ENCODE peak calls at places on chromosomes 16 and 17, in eight cellular contexts. One of them, this sample, is unnamed.

GRCh38 chr16:58366247-58367031 is 25.8 kb upstream of the GINS3 start:
- DNase-seq in pancreas: no peak
- DNase-seq in DND-41: no peak
- DNase-seq in stomach: no peak
- DNase-seq in body of pancreas: no peak
- DNase-seq in activated CD8-positive, alpha-beta T cell treated with anti-CD3 and anti-CD28 coated beads for 36 hours: no peak
- DNase-seq in uterus: no peak
- DNase-seq in activated B cell treated with CpG ODN at 0.5 μM for 24 hours: no peak
- DNase-seq in this sample: no peak

GRCh38 chr16:74726736-74727135 is 26.1 kb upstream of the MLKL start:
- DNase-seq in pancreas: no peak
- DNase-seq in DND-41: peak
- DNase-seq in stomach: no peak
- DNase-seq in body of pancreas: no peak
- DNase-seq in activated CD8-positive, alpha-beta T cell treated with anti-CD3 and anti-CD28 coated beads for 36 hours: peak
- DNase-seq in uterus: no peak
- DNase-seq in activated B cell treated with CpG ODN at 0.5 μM for 24 hours: no peak
- DNase-seq in this sample: no peak

GRCh38 chr17:38676706-38677504 is 2.1 kb upstream of the EPOP start:
- DNase-seq in pancreas: peak
- DNase-seq in DND-41: peak
- DNase-seq in stomach: peak
- DNase-seq in body of pancreas: peak
- DNase-seq in activated CD8-positive, alpha-beta T cell treated with anti-CD3 and anti-CD28 coated beads for 36 hours: peak
- DNase-seq in uterus: peak
- DNase-seq in activated B cell treated with CpG ODN at 0.5 μM for 24 hours: peak
- DNase-seq in this sample: peak

GRCh38 chr16:53053967-53054669 is 673 bp upstream of the CHD9 start:
- DNase-seq in pancreas: peak
- DNase-seq in DND-41: peak
- DNase-seq in stomach: peak
- DNase-seq in body of pancreas: peak
- DNase-seq in activated CD8-positive, alpha-beta T cell treated with anti-CD3 and anti-CD28 coated beads for 36 hours: peak
- DNase-seq in uterus: peak
- DNase-seq in activated B cell treated with CpG ODN at 0.5 μM for 24 hours: no peak
- DNase-seq in this sample: peak

GRCh38 chr16:57940382-57940966 is 30.5 kb downstream of the CNGB1 start:
- DNase-seq in pancreas: no peak
- DNase-seq in DND-41: no peak
- DNase-seq in stomach: no peak
- DNase-seq in body of pancreas: no peak
- DNase-seq in activated CD8-positive, alpha-beta T cell treated with anti-CD3 and anti-CD28 coated beads for 36 hours: no peak
- DNase-seq in uterus: no peak
- DNase-seq in activated B cell treated with CpG ODN at 0.5 μM for 24 hours: no peak
- DNase-seq in this sample: no peak

GRCh38 chr16:11136600-11136999 is 119.4 kb downstream of the SOCS1 start:
- DNase-seq in pancreas: peak
- DNase-seq in DND-41: peak
- DNase-seq in stomach: no peak
- DNase-seq in body of pancreas: peak
- DNase-seq in activated CD8-positive, alpha-beta T cell treated with anti-CD3 and anti-CD28 coated beads for 36 hours: no peak
- DNase-seq in uterus: no peak
- DNase-seq in activated B cell treated with CpG ODN at 0.5 μM for 24 hours: no peak
- DNase-seq in this sample: no peak

GRCh38 chr17:2366747-2367494 is 29.6 kb downstream of the SGSM2 start:
- DNase-seq in pancreas: no peak
- DNase-seq in DND-41: no peak
- DNase-seq in stomach: no peak
- DNase-seq in body of pancreas: no peak
- DNase-seq in activated CD8-positive, alpha-beta T cell treated with anti-CD3 and anti-CD28 coated beads for 36 hours: no peak
- DNase-seq in uterus: no peak
- DNase-seq in activated B cell treated with CpG ODN at 0.5 μM for 24 hours: no peak
- DNase-seq in this sample: no peak

GRCh38 chr16:81797443-81797842 is 18.4 kb downstream of the PLCG2 start:
- DNase-seq in pancreas: no peak
- DNase-seq in DND-41: no peak
- DNase-seq in stomach: no peak
- DNase-seq in body of pancreas: no peak
- DNase-seq in activated CD8-positive, alpha-beta T cell treated with anti-CD3 and anti-CD28 coated beads for 36 hours: peak
- DNase-seq in uterus: no peak
- DNase-seq in activated B cell treated with CpG ODN at 0.5 μM for 24 hours: peak
- DNase-seq in this sample: peak

GRCh38 chr17:4073983-4074830 is 68.6 kb downstream of the ZZEF1 start:
- DNase-seq in pancreas: no peak
- DNase-seq in DND-41: no peak
- DNase-seq in stomach: peak
- DNase-seq in body of pancreas: no peak
- DNase-seq in activated CD8-positive, alpha-beta T cell treated with anti-CD3 and anti-CD28 coated beads for 36 hours: no peak
- DNase-seq in uterus: no peak
- DNase-seq in activated B cell treated with CpG ODN at 0.5 μM for 24 hours: peak
- DNase-seq in this sample: peak

GRCh38 chr17:77769762-77770161 is 188.7 kb upstream of the TNRC6C start:
- DNase-seq in pancreas: no peak
- DNase-seq in DND-41: no peak
- DNase-seq in stomach: no peak
- DNase-seq in body of pancreas: no peak
- DNase-seq in activated CD8-positive, alpha-beta T cell treated with anti-CD3 and anti-CD28 coated beads for 36 hours: no peak
- DNase-seq in uterus: no peak
- DNase-seq in activated B cell treated with CpG ODN at 0.5 μM for 24 hours: no peak
- DNase-seq in this sample: no peak

GRCh38 chr16:84755004-84755672 is 55.3 kb downstream of the USP10 start:
- DNase-seq in pancreas: no peak
- DNase-seq in DND-41: no peak
- DNase-seq in stomach: no peak
- DNase-seq in body of pancreas: no peak
- DNase-seq in activated CD8-positive, alpha-beta T cell treated with anti-CD3 and anti-CD28 coated beads for 36 hours: no peak
- DNase-seq in uterus: no peak
- DNase-seq in activated B cell treated with CpG ODN at 0.5 μM for 24 hours: no peak
- DNase-seq in this sample: no peak

GRCh38 chr17:1590747-1591473 is 28.3 kb upstream of the PITPNA start:
- DNase-seq in pancreas: no peak
- DNase-seq in DND-41: no peak
- DNase-seq in stomach: no peak
- DNase-seq in body of pancreas: no peak
- DNase-seq in activated CD8-positive, alpha-beta T cell treated with anti-CD3 and anti-CD28 coated beads for 36 hours: no peak
- DNase-seq in uterus: no peak
- DNase-seq in activated B cell treated with CpG ODN at 0.5 μM for 24 hours: no peak
- DNase-seq in this sample: no peak

GRCh38 chr16:57175896-57176295 is 9.9 kb downstream of the PSME3IP1 start:
- DNase-seq in pancreas: no peak
- DNase-seq in DND-41: no peak
- DNase-seq in stomach: no peak
- DNase-seq in body of pancreas: no peak
- DNase-seq in activated CD8-positive, alpha-beta T cell treated with anti-CD3 and anti-CD28 coated beads for 36 hours: no peak
- DNase-seq in uterus: no peak
- DNase-seq in activated B cell treated with CpG ODN at 0.5 μM for 24 hours: no peak
- DNase-seq in this sample: no peak

GRCh38 chr17:36869856-36870617 is 67.2 kb upstream of the LHX1 start:
- DNase-seq in pancreas: no peak
- DNase-seq in DND-41: no peak
- DNase-seq in stomach: no peak
- DNase-seq in body of pancreas: no peak
- DNase-seq in activated CD8-positive, alpha-beta T cell treated with anti-CD3 and anti-CD28 coated beads for 36 hours: no peak
- DNase-seq in uterus: no peak
- DNase-seq in activated B cell treated with CpG ODN at 0.5 μM for 24 hours: no peak
- DNase-seq in this sample: no peak

GRCh38 chr17:8066841-8067775 is 20.4 kb downstream of the ALOX12B start:
- DNase-seq in pancreas: peak
- DNase-seq in DND-41: no peak
- DNase-seq in stomach: no peak
- DNase-seq in body of pancreas: no peak
- DNase-seq in activated CD8-positive, alpha-beta T cell treated with anti-CD3 and anti-CD28 coated beads for 36 hours: no peak
- DNase-seq in uterus: no peak
- DNase-seq in activated B cell treated with CpG ODN at 0.5 μM for 24 hours: no peak
- DNase-seq in this sample: no peak

GRCh38 chr16:78249832-78250231 is 150.4 kb downstream of the WWOX start:
- DNase-seq in pancreas: no peak
- DNase-seq in DND-41: no peak
- DNase-seq in stomach: no peak
- DNase-seq in body of pancreas: peak
- DNase-seq in activated CD8-positive, alpha-beta T cell treated with anti-CD3 and anti-CD28 coated beads for 36 hours: no peak
- DNase-seq in uterus: no peak
- DNase-seq in activated B cell treated with CpG ODN at 0.5 μM for 24 hours: no peak
- DNase-seq in this sample: no peak

GRCh38 chr17:31309525-31309924 is 4.3 kb downstream of the EVI2B start:
- DNase-seq in pancreas: no peak
- DNase-seq in DND-41: no peak
- DNase-seq in stomach: no peak
- DNase-seq in body of pancreas: no peak
- DNase-seq in activated CD8-positive, alpha-beta T cell treated with anti-CD3 and anti-CD28 coated beads for 36 hours: no peak
- DNase-seq in uterus: no peak
- DNase-seq in activated B cell treated with CpG ODN at 0.5 μM for 24 hours: no peak
- DNase-seq in this sample: peak

GRCh38 chr16:72468582-72468981 is 296.6 kb upstream of the PMFBP1 start:
- DNase-seq in pancreas: no peak
- DNase-seq in DND-41: no peak
- DNase-seq in stomach: no peak
- DNase-seq in body of pancreas: no peak
- DNase-seq in activated CD8-positive, alpha-beta T cell treated with anti-CD3 and anti-CD28 coated beads for 36 hours: no peak
- DNase-seq in uterus: no peak
- DNase-seq in activated B cell treated with CpG ODN at 0.5 μM for 24 hours: no peak
- DNase-seq in this sample: no peak

GRCh38 chr17:40422990-40423611 is 5.4 kb upstream of the TOP2A start:
- DNase-seq in pancreas: no peak
- DNase-seq in DND-41: no peak
- DNase-seq in stomach: no peak
- DNase-seq in body of pancreas: no peak
- DNase-seq in activated CD8-positive, alpha-beta T cell treated with anti-CD3 and anti-CD28 coated beads for 36 hours: no peak
- DNase-seq in uterus: no peak
- DNase-seq in activated B cell treated with CpG ODN at 0.5 μM for 24 hours: no peak
- DNase-seq in this sample: no peak
- TF ChIP-seq CTCF in pancreas: no peak
- TF ChIP-seq CTCF in DND-41: peak
- TF ChIP-seq CTCF in stomach: no peak
- TF ChIP-seq CTCF in body of pancreas: no peak
- TF ChIP-seq CTCF in activated CD8-positive, alpha-beta T cell treated with anti-CD3 and anti-CD28 coated beads for 36 hours: no peak
- TF ChIP-seq CTCF in uterus: no peak
- TF ChIP-seq CTCF in activated B cell treated with CpG ODN at 0.5 μM for 24 hours: no peak
- TF ChIP-seq CTCF in this sample: no peak

DNA sequence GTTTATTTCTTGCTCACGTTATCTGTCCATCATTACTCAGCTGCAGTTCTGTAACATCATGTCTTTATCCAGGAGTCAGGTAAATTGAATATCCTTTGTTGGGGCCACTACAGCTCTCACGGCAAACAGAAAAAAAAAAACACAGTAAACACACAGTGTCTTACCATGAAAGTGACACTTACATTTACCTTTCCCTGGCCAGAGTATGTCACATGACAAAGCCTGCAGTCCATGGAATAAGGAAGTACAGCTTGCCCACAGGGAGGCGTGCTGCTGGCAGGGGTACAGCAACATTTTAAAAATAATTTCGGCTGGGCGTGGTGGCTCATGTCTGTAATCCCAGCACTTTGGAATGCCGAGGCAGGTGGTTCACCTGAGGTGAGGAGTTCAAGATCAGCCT is 85.7 kb upstream of the HS3ST4 start:
- DNase-seq in pancreas: no peak
- DNase-seq in DND-41: no peak
- DNase-seq in stomach: no peak
- DNase-seq in body of pancreas: no peak
- DNase-seq in activated CD8-positive, alpha-beta T cell treated with anti-CD3 and anti-CD28 coated beads for 36 hours: no peak
- DNase-seq in uterus: no peak
- DNase-seq in activated B cell treated with CpG ODN at 0.5 μM for 24 hours: no peak
- DNase-seq in this sample: no peak
- TF ChIP-seq CTCF in pancreas: no peak
- TF ChIP-seq CTCF in DND-41: no peak
- TF ChIP-seq CTCF in stomach: no peak
- TF ChIP-seq CTCF in body of pancreas: no peak
- TF ChIP-seq CTCF in activated CD8-positive, alpha-beta T cell treated with anti-CD3 and anti-CD28 coated beads for 36 hours: no peak
- TF ChIP-seq CTCF in uterus: no peak
- TF ChIP-seq CTCF in activated B cell treated with CpG ODN at 0.5 μM for 24 hours: no peak
- TF ChIP-seq CTCF in this sample: no peak

GRCh38 chr17:6470146-6470718 is 26.0 kb downstream of the PIMREG start:
- DNase-seq in pancreas: no peak
- DNase-seq in DND-41: no peak
- DNase-seq in stomach: no peak
- DNase-seq in body of pancreas: no peak
- DNase-seq in activated CD8-positive, alpha-beta T cell treated with anti-CD3 and anti-CD28 coated beads for 36 hours: no peak
- DNase-seq in uterus: no peak
- DNase-seq in activated B cell treated with CpG ODN at 0.5 μM for 24 hours: no peak
- DNase-seq in this sample: no peak

GRCh38 chr17:6473128-6473767 is 29.0 kb downstream of the PIMREG start:
- DNase-seq in pancreas: peak
- DNase-seq in DND-41: peak
- DNase-seq in stomach: peak
- DNase-seq in body of pancreas: peak
- DNase-seq in activated CD8-positive, alpha-beta T cell treated with anti-CD3 and anti-CD28 coated beads for 36 hours: peak
- DNase-seq in uterus: peak
- DNase-seq in activated B cell treated with CpG ODN at 0.5 μM for 24 hours: peak
- DNase-seq in this sample: peak

GRCh38 chr17:6472517-6472916 is 28.3 kb downstream of the PIMREG start:
- DNase-seq in pancreas: no peak
- DNase-seq in DND-41: no peak
- DNase-seq in stomach: no peak
- DNase-seq in body of pancreas: no peak
- DNase-seq in activated CD8-positive, alpha-beta T cell treated with anti-CD3 and anti-CD28 coated beads for 36 hours: no peak
- DNase-seq in uterus: no peak
- DNase-seq in activated B cell treated with CpG ODN at 0.5 μM for 24 hours: no peak
- DNase-seq in this sample: no peak

GRCh38 chr17:6470751-6471521 is 26.7 kb downstream of the PIMREG start:
- DNase-seq in pancreas: no peak
- DNase-seq in DND-41: no peak
- DNase-seq in stomach: no peak
- DNase-seq in body of pancreas: no peak
- DNase-seq in activated CD8-positive, alpha-beta T cell treated with anti-CD3 and anti-CD28 coated beads for 36 hours: no peak
- DNase-seq in uterus: no peak
- DNase-seq in activated B cell treated with CpG ODN at 0.5 μM for 24 hours: no peak
- DNase-seq in this sample: no peak

GRCh38 chr17:6471531-6472465 is 27.5 kb downstream of the PIMREG start:
- DNase-seq in pancreas: no peak
- DNase-seq in DND-41: no peak
- DNase-seq in stomach: no peak
- DNase-seq in body of pancreas: no peak
- DNase-seq in activated CD8-positive, alpha-beta T cell treated with anti-CD3 and anti-CD28 coated beads for 36 hours: no peak
- DNase-seq in uterus: no peak
- DNase-seq in activated B cell treated with CpG ODN at 0.5 μM for 24 hours: no peak
- DNase-seq in this sample: no peak
- TF ChIP-seq CTCF in pancreas: no peak
- TF ChIP-seq CTCF in DND-41: no peak
- TF ChIP-seq CTCF in stomach: no peak
- TF ChIP-seq CTCF in body of pancreas: no peak
- TF ChIP-seq CTCF in activated CD8-positive, alpha-beta T cell treated with anti-CD3 and anti-CD28 coated beads for 36 hours: no peak
- TF ChIP-seq CTCF in uterus: no peak
- TF ChIP-seq CTCF in activated B cell treated with CpG ODN at 0.5 μM for 24 hours: no peak
- TF ChIP-seq CTCF in this sample: no peak

DNA sequence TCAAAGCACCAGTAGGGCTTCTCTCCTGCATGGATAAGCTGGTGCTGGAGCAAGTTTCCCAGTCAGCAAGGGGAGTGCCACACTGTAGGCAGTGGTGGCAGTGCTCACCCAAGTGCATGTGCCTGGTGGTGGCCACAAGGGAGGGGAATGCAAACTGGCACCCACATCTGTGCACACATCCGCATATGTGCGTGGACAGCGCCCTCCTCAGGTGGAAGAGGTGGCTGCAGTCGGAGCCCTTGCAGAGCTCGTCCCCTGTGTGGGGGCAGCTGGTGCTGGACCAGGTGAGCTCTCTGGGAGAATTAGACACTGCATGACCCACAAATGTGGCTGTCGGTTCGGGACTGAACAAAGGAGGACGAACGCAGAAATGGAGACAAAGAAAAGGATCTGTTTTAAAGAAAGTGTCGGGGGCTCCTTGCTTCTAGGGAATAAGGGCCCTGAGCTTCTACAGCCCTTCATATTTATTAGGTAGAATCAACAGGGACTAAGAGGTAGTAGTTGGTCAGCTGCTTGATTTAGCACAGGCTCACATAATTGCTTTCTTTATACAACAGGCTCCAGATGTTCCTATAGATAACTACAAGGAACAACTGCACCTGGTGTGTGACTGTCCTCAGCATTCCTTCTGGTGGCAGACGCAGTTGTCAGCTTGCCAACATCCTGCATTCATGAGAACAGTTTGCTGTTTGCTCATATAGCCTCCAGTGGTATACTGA is 5.3 kb upstream of the ZNF689 start:
- DNase-seq in pancreas: peak
- DNase-seq in DND-41: peak
- DNase-seq in stomach: peak
- DNase-seq in body of pancreas: peak
- DNase-seq in activated CD8-positive, alpha-beta T cell treated with anti-CD3 and anti-CD28 coated beads for 36 hours: peak
- DNase-seq in uterus: no peak
- DNase-seq in activated B cell treated with CpG ODN at 0.5 μM for 24 hours: peak
- DNase-seq in this sample: peak
- TF ChIP-seq CTCF in pancreas: peak
- TF ChIP-seq CTCF in DND-41: peak
- TF ChIP-seq CTCF in stomach: no peak
- TF ChIP-seq CTCF in body of pancreas: peak
- TF ChIP-seq CTCF in activated CD8-positive, alpha-beta T cell treated with anti-CD3 and anti-CD28 coated beads for 36 hours: peak
- TF ChIP-seq CTCF in uterus: no peak
- TF ChIP-seq CTCF in activated B cell treated with CpG ODN at 0.5 μM for 24 hours: no peak
- TF ChIP-seq CTCF in this sample: peak

This sample was measured in GM13977.